ENCODE peak calls at places on chromosomes 2 and 18, in ten cellular contexts. M, U, T, P, Y, W, I, H, K and D are unnamed samples. For H3K27me3, the result is how much of the 10 kb centered on the place peaks cover.

GRCh38 chr2:119463990-119464389 is 32.3 kb downstream of the TMEM37 start:
- DNase-seq in M (no peak), U (no peak), T (no peak), P (no peak), Y (no peak), W (no peak), I (no peak), H (no peak), K (no peak), D (no peak)

GRCh38 chr2:26840937-26841610 is 6.9 kb upstream of the DPYSL5 start:
- DNase-seq in M (no peak), U (no peak), T (no peak), P (no peak), Y (no peak), W (no peak), I (no peak), H (no peak), K (peak), D (peak)

GRCh38 chr18:8960740-8961657 is 141.5 kb upstream of the NDUFV2 start:
- DNase-seq in M (no peak), U (no peak), T (no peak), P (peak), Y (no peak), W (no peak), I (no peak), H (no peak), K (no peak), D (no peak)

GRCh38 chr18:79935925-79936324 is 15.5 kb downstream of the SLC66A2 start:
- DNase-seq in M (no peak), U (no peak), T (peak), P (no peak), Y (no peak), W (no peak), I (no peak), H (no peak), K (no peak), D (no peak)

GRCh38 chr2:218959141-218959731 is at the start of gene CDK5R2:
- DNase-seq in M (peak), U (peak), T (no peak), P (peak), Y (no peak), W (peak), I (peak), H (peak), K (peak), D (peak)

GRCh38 chr18:51028201-51028805 is 1.7 kb upstream of the SMAD4 start:
- DNase-seq in M (no peak), U (no peak), T (no peak), P (peak), Y (peak), W (no peak), I (no peak), H (no peak), K (no peak), D (peak)

GRCh38 chr2:236872015-236872414 is 213.7 kb upstream of the COPS8 start:
- DNase-seq in M (no peak), U (peak), T (peak), P (no peak), Y (no peak), W (no peak), I (no peak), H (no peak), K (no peak), D (no peak)

GRCh38 chr2:189799030-189799331 is 14.7 kb downstream of the PMS1 start:
- DNase-seq in M (no peak), U (no peak), T (no peak), P (no peak), Y (no peak), W (no peak), I (no peak), H (no peak), K (no peak), D (no peak)

GRCh38 chr2:186544255-186544675 is 45.6 kb upstream of the ITGAV start:
- DNase-seq in M (no peak), U (no peak), T (no peak), P (peak), Y (no peak), W (peak), I (no peak), H (peak), K (no peak), D (no peak)

GRCh38 chr2:211161236-211161635 is 604.8 kb downstream of the CPS1 start:
- DNase-seq in M (no peak), U (no peak), T (no peak), P (no peak), Y (no peak), W (no peak), I (no peak), H (no peak), K (no peak), D (no peak)

GRCh38 chr2:34831096-34831495 is 1232.0 kb upstream of the FAM98A start:
- DNase-seq in M (no peak), U (no peak), T (no peak), P (no peak), Y (no peak), W (no peak), I (no peak), H (no peak), K (no peak), D (no peak)

GRCh38 chr2:237067985-237068576 is 17.6 kb upstream of the COPS8 start:
- DNase-seq in M (no peak), U (no peak), T (no peak), P (peak), Y (no peak), W (no peak), I (no peak), H (peak), K (no peak), D (no peak)

GRCh38 chr2:174343343-174343637 is 8.5 kb downstream of the SP9 start:
- DNase-seq in M (no peak), U (no peak), T (no peak), P (no peak), Y (no peak), W (no peak), I (no peak), H (no peak), K (no peak), D (no peak)

GRCh38 chr2:174340400-174341300 is 5.9 kb downstream of the SP9 start:
- DNase-seq in M (no peak), U (no peak), T (no peak), P (no peak), Y (no peak), W (no peak), I (no peak), H (no peak), K (peak), D (no peak)

GRCh38 chr2:174342600-174343342 is 8.0 kb downstream of the SP9 start:
- DNase-seq in M (no peak), U (no peak), T (no peak), P (no peak), Y (no peak), W (no peak), I (no peak), H (peak), K (no peak), D (peak)

GRCh38 chr2:174341301-174341994 is 6.7 kb downstream of the SP9 start:
- DNase-seq in M (peak), U (peak), T (peak), P (peak), Y (peak), W (peak), I (peak), H (peak), K (peak), D (peak)

GRCh38 chr2:174341995-174342571 is 7.3 kb downstream of the SP9 start:
- DNase-seq in M (no peak), U (no peak), T (no peak), P (no peak), Y (no peak), W (no peak), I (no peak), H (no peak), K (peak), D (no peak)
- H3K27me3 ChIP-seq in M (half or more), U (half or more), T (half or more), P (half or more), Y (under half), W (half or more), I (under half), H (half or more), K (half or more), D (under half)

GRCh38 chr2:172358784-172359556 is 68.4 kb upstream of the ITGA6 start:
- DNase-seq in M (no peak), U (no peak), T (peak), P (peak), Y (no peak), W (no peak), I (no peak), H (no peak), K (no peak), D (no peak)
- H3K27me3 ChIP-seq in M (under half), U (under half), T (under half), P (under half), Y (under half), W (under half), I (under half), H (under half), K (under half), D (under half)

GRCh38 chr2:240819404-240820013 is 510 bp downstream of the KIF1A start:
- DNase-seq in M (no peak), U (no peak), T (no peak), P (no peak), Y (no peak), W (no peak), I (no peak), H (no peak), K (peak), D (no peak)

GRCh38 chr2:240817496-240818292 is 2.3 kb downstream of the KIF1A start:
- DNase-seq in M (no peak), U (no peak), T (peak), P (no peak), Y (no peak), W (no peak), I (no peak), H (no peak), K (no peak), D (no peak)

GRCh38 chr2:240818543-240819403 is 1.2 kb downstream of the KIF1A start:
- DNase-seq in M (no peak), U (no peak), T (peak), P (no peak), Y (no peak), W (no peak), I (no peak), H (no peak), K (peak), D (no peak)

GRCh38 chr2:240816584-240817495 is 3.2 kb downstream of the KIF1A start:
- DNase-seq in M (no peak), U (no peak), T (peak), P (no peak), Y (no peak), W (no peak), I (no peak), H (no peak), K (no peak), D (no peak)

DNA sequence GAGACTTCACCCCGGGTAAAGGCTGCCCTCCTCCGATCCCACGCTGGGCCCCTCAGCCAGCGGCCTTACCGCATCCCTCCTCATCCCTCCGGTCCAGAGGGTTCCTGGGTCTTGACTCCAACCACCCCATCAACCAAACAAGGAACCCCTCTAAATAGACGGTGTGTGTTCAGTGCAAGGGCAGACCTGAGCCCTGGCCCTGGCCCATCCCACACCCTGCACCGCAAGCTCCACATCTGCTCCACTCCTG is 1.8 kb downstream of the KIF1A start:
- DNase-seq in M (no peak), U (no peak), T (peak), P (no peak), Y (no peak), W (no peak), I (no peak), H (no peak), K (no peak), D (no peak)
- H3K27me3 ChIP-seq in M (under half), U (under half), T (under half), P (half or more), Y (under half), W (under half), I (under half), H (under half), K (under half), D (under half)

DNA sequence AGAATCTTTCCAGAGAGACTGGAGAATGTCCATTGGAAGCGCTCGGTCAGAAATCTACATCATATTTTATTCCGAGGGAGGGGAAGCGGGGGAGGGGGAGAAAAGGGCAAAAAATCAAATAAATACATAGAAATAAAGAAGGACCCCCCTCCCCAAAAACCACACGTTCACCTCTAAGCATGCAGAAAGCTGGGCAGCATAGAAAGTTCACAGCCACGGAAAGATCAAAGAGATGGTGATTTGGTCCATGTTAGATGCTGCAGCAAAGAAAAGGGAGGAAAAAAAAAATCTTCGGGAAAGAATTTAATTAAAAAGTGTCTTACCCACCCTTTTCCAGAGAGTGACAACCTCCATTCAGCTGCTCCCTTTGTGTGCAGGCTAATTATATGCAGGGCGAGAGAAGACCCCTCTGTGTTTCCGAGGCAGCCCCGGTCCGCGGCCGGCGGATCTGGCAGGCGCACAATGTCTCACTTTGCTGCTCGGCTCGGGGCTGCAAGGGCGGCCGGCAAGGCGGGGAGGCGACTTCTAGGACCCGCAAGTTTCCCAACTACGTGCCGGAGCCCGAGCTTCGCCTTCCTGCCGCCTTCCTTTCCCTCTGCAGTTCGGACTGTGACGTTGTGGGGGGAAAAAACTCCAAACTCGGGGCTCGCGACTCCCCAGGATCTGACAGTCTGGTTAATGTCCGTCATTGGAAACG is 579 bp downstream of the LRRTM1 start:
- DNase-seq in M (no peak), U (no peak), T (no peak), P (no peak), Y (no peak), W (no peak), I (no peak), H (no peak), K (peak), D (no peak)
- H3K27me3 ChIP-seq in M (under half), U (under half), T (under half), P (under half), Y (under half), W (under half), I (under half), H (under half), K (under half), D (under half)